ENCODE peak calls at places on chromosome 18, in four cellular contexts. B is ovary, X is SK-N-SH, L is transverse colon. Q is an unnamed sample.

GRCh38 chr18:70496749-70497294 is 208.0 kb downstream of the SOCS6 start:
- DNase-seq in B (no peak), L (no peak), X (peak), Q (no peak)

GRCh38 chr18:415627-416612 is 84.6 kb downstream of the COLEC12 start:
- DNase-seq in X (no peak), L (no peak), B (no peak), Q (no peak)

GRCh38 chr18:11655605-11655932 is 33.5 kb upstream of the GNAL start:
- DNase-seq in B (no peak), X (no peak), L (no peak), Q (peak)

GRCh38 chr18:8685141-8685913 is 20.0 kb upstream of the MTCL1 start:
- DNase-seq in L (no peak), B (no peak), X (no peak), Q (peak)

GRCh38 chr18:70280007-70280925 is 8.6 kb upstream of the SOCS6 start:
- DNase-seq in X (no peak), B (no peak), L (no peak), Q (no peak)

GRCh38 chr18:74148543-74149070 is 284 bp downstream of the TIMM21 start:
- DNase-seq in L (no peak), B (no peak), X (no peak), Q (no peak)

GRCh38 chr18:79680100-79680879 is 687 bp downstream of the CTDP1 start:
- DNase-seq in X (peak), B (no peak), L (peak), Q (no peak)

GRCh38 chr18:74493689-74494088 is 2.5 kb upstream of the CNDP2 start:
- DNase-seq in L (peak), X (no peak), B (no peak), Q (no peak)

GRCh38 chr18:26091047-26091630 is 726 bp upstream of the SS18 start:
- DNase-seq in L (no peak), X (no peak), B (peak), Q (peak)

DNA sequence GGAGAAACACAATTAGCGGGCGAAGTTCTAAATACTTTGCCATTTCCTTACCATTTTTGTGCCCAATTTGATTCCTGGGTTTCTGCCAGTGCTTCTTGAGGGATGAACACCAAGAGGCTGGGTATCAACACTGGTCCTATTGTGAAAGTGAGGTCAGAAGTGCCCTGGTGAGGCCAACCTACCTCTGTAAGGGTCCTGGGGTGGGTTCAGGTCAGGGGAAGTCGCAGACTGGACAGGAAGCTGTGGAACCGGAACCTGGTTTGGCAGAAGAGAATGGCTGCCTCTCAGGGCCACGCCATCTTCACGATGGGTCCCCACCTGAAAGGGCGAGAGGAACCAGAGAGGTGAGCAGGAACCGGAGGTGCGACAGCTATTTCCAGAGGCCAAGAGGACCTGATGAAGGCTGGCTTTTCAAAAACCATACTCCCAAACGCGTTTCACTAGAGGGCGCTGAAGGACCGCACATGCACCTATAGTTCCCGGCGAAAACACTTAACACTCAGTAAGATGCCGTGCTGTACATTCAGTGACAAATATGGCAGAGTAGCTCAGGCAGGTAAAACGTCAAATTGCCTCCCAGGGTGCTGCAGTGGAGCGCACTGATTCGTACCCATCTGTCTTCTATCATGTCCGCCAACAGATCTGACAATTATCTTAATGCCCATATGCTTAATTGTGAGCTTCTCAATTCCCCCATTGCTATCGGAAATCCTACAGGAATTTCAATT is 275.3 kb upstream of the CCDC68 start:
- DNase-seq in B (peak), L (peak), X (peak), Q (peak)
- TF ChIP-seq EP300 in B (no peak), L (no peak), X (no peak), Q (no peak)

GRCh38 chr18:48334845-48335244 is 74.3 kb downstream of the ZBTB7C start:
- DNase-seq in B (no peak), X (no peak), L (no peak), Q (no peak)

GRCh38 chr18:48338915-48339314 is 70.3 kb downstream of the ZBTB7C start:
- DNase-seq in B (no peak), X (no peak), L (no peak), Q (no peak)

GRCh38 chr18:48335829-48336228 is 73.4 kb downstream of the ZBTB7C start:
- DNase-seq in B (no peak), L (no peak), X (no peak), Q (no peak)

GRCh38 chr18:48337053-48337452 is 72.1 kb downstream of the ZBTB7C start:
- DNase-seq in L (no peak), X (no peak), B (no peak), Q (no peak)

DNA sequence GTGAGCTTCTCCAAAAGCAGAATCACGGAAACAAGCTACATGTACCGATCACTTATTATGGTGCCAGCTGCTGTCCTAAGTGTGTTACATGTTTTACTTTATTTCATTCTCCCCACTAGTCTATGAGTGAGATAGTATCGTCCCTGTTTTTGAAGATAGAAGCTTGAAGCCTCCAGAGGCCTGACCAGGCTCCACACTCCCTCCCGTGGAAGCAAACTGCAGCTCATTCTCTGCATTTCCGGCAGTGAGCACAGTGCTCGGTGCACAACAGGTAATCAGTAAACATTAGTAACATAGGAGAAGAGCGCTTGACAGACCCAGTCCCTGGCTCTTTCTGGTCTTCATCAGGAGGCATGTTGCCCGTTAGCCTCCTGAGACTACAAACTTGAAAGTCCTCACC is 72.9 kb downstream of the ZBTB7C start:
- DNase-seq in X (no peak), B (no peak), L (no peak), Q (no peak)
- TF ChIP-seq CTCF in X (no peak), B (no peak), L (no peak), Q (no peak)

DNA sequence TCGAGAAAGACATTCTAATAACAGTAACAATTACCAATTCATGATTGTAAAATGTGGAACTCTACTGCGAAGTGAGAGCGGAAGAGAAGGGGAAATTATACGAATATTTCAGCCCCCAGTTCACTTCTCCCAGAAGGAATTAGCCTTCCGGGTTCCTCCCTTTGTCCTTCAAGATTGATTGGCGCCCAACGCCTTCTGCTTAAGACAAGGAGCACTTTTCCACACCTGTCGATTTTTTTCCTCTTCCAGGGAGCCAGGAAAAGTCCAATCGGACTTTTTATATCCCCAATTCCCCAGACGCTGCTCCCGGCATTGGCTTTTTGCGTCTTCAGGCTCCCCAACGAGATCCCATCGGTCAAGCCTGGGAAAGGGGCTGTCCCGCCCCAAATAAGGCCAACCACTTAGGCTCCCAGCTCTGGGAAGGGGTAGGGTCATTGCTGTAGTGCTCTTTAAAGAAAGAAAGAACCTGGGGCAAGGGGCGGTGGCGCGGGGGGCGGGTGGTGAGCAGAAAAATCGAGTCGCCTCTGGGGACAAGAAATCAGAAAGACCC is 1.5 kb downstream of the DSC2 start:
- DNase-seq in L (peak), B (no peak), X (no peak), Q (no peak)
- H3K4me3 ChIP-seq in L (peak), B (peak), X (no peak), Q (peak)

DNA sequence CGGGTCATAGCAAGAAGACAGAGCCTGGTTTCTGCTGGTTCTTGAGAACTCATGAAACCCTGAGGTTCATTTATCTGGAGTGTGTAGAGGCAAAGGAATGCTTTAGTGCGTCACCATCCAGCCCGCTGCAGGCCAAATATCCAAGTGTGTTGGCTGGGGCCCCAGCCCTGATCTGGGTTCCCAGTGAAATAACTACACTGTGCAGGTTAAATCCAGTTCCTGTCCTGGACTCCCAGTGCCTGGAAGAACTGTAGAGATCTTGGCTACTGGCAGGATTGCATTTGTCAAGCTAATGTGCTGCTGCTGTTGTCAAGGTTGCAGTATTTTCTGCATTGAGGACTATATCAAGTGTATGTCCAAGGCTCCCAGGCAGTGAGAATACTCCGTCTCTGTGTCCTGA is 89.9 kb downstream of the MAPK4 start:
- DNase-seq in X (no peak), B (peak), L (peak), Q (no peak)
- TF ChIP-seq EP300 in X (no peak), B (no peak), L (peak), Q (peak)

GRCh38 chr18:63953811-63954210 is 4.7 kb downstream of the HMSD start:
- DNase-seq in B (no peak), X (no peak), L (no peak), Q (no peak)

GRCh38 chr18:63951302-63951705 is 2.2 kb downstream of the HMSD start:
- DNase-seq in L (no peak), X (no peak), B (no peak), Q (no peak)

GRCh38 chr18:63947051-63947790 is 1.9 kb upstream of the HMSD start:
- DNase-seq in L (no peak), X (no peak), B (no peak), Q (no peak)

GRCh38 chr18:63949068-63949737 is at the start of gene HMSD:
- DNase-seq in L (peak), B (no peak), X (peak), Q (no peak)
- TF ChIP-seq CTCF in L (peak), B (no peak), X (peak), Q (peak)

Q was measured in esophagus muscularis mucosa.